ENCODE peak calls at places on chromosomes 4 and X, in ten cellular contexts. One of them, this sample, is unnamed. For H3K36me3, the result is how much of the 10 kb centered on the place peaks cover.

GRCh38 chr4:142128529-142128928 is 492.1 kb downstream of the IL15 start:
- DNase-seq in neural progenitor cell: no peak
- DNase-seq in fibroblast of lung: peak
- DNase-seq in bronchial epithelial cell: no peak
- DNase-seq in endodermal cell: no peak
- DNase-seq in sigmoid colon: peak
- DNase-seq in cardiac muscle cell: peak
- DNase-seq in HAP-1: no peak
- DNase-seq in mucosa of descending colon: no peak
- DNase-seq in GM23248: peak
- DNase-seq in this sample: no peak

GRCh38 chr4:156686120-156686519 is 285.5 kb downstream of the PDGFC start:
- DNase-seq in neural progenitor cell: no peak
- DNase-seq in fibroblast of lung: peak
- DNase-seq in bronchial epithelial cell: peak
- DNase-seq in endodermal cell: no peak
- DNase-seq in sigmoid colon: no peak
- DNase-seq in cardiac muscle cell: peak
- DNase-seq in HAP-1: no peak
- DNase-seq in mucosa of descending colon: no peak
- DNase-seq in GM23248: peak
- DNase-seq in this sample: no peak

GRCh38 chr4:36269116-36269515 is 12.3 kb upstream of the DTHD1 start:
- DNase-seq in neural progenitor cell: no peak
- DNase-seq in fibroblast of lung: no peak
- DNase-seq in bronchial epithelial cell: no peak
- DNase-seq in endodermal cell: no peak
- DNase-seq in sigmoid colon: no peak
- DNase-seq in cardiac muscle cell: no peak
- DNase-seq in HAP-1: no peak
- DNase-seq in mucosa of descending colon: no peak
- DNase-seq in GM23248: no peak
- DNase-seq in this sample: no peak

GRCh38 chr4:179399054-179399782 is 1957.0 kb upstream of the AGA start:
- DNase-seq in neural progenitor cell: peak
- DNase-seq in fibroblast of lung: peak
- DNase-seq in bronchial epithelial cell: no peak
- DNase-seq in endodermal cell: no peak
- DNase-seq in sigmoid colon: no peak
- DNase-seq in cardiac muscle cell: no peak
- DNase-seq in HAP-1: no peak
- DNase-seq in mucosa of descending colon: no peak
- DNase-seq in GM23248: no peak
- DNase-seq in this sample: no peak

GRCh38 chr4:56551516-56551915 is 45.9 kb downstream of the ARL9 start:
- DNase-seq in neural progenitor cell: no peak
- DNase-seq in fibroblast of lung: no peak
- DNase-seq in bronchial epithelial cell: no peak
- DNase-seq in endodermal cell: no peak
- DNase-seq in sigmoid colon: no peak
- DNase-seq in cardiac muscle cell: no peak
- DNase-seq in HAP-1: no peak
- DNase-seq in mucosa of descending colon: no peak
- DNase-seq in GM23248: no peak
- DNase-seq in this sample: no peak

GRCh38 chrX:4485917-4486316 is 772.5 kb upstream of the PRKX start:
- DNase-seq in neural progenitor cell: no peak
- DNase-seq in fibroblast of lung: no peak
- DNase-seq in bronchial epithelial cell: no peak
- DNase-seq in endodermal cell: no peak
- DNase-seq in sigmoid colon: no peak
- DNase-seq in cardiac muscle cell: no peak
- DNase-seq in HAP-1: no peak
- DNase-seq in mucosa of descending colon: no peak
- DNase-seq in GM23248: no peak
- DNase-seq in this sample: no peak

GRCh38 chr4:55866290-55866907 is 13.0 kb downstream of the EXOC1 start:
- DNase-seq in neural progenitor cell: no peak
- DNase-seq in fibroblast of lung: peak
- DNase-seq in bronchial epithelial cell: peak
- DNase-seq in endodermal cell: no peak
- DNase-seq in sigmoid colon: no peak
- DNase-seq in cardiac muscle cell: peak
- DNase-seq in HAP-1: no peak
- DNase-seq in mucosa of descending colon: no peak
- DNase-seq in GM23248: peak
- DNase-seq in this sample: no peak

GRCh38 chr4:173448919-173449641 is 50.2 kb upstream of the SCRG1 start:
- DNase-seq in neural progenitor cell: no peak
- DNase-seq in fibroblast of lung: no peak
- DNase-seq in bronchial epithelial cell: no peak
- DNase-seq in endodermal cell: peak
- DNase-seq in sigmoid colon: no peak
- DNase-seq in cardiac muscle cell: no peak
- DNase-seq in HAP-1: no peak
- DNase-seq in mucosa of descending colon: no peak
- DNase-seq in GM23248: peak
- DNase-seq in this sample: peak

GRCh38 chrX:55624403-55624802 is 1.2 kb downstream of the FOXR2 start:
- DNase-seq in neural progenitor cell: no peak
- DNase-seq in fibroblast of lung: no peak
- DNase-seq in bronchial epithelial cell: no peak
- DNase-seq in endodermal cell: no peak
- DNase-seq in sigmoid colon: no peak
- DNase-seq in cardiac muscle cell: no peak
- DNase-seq in HAP-1: no peak
- DNase-seq in mucosa of descending colon: no peak
- DNase-seq in GM23248: no peak
- DNase-seq in this sample: no peak

GRCh38 chr4:154158756-154159155 is 332.8 kb downstream of the DCHS2 start:
- DNase-seq in neural progenitor cell: no peak
- DNase-seq in fibroblast of lung: no peak
- DNase-seq in bronchial epithelial cell: no peak
- DNase-seq in endodermal cell: no peak
- DNase-seq in sigmoid colon: no peak
- DNase-seq in cardiac muscle cell: no peak
- DNase-seq in HAP-1: no peak
- DNase-seq in mucosa of descending colon: no peak
- DNase-seq in GM23248: no peak
- DNase-seq in this sample: no peak

GRCh38 chr4:108385076-108385475 is 216.3 kb upstream of the LEF1 start:
- DNase-seq in neural progenitor cell: no peak
- DNase-seq in fibroblast of lung: peak
- DNase-seq in bronchial epithelial cell: no peak
- DNase-seq in endodermal cell: no peak
- DNase-seq in sigmoid colon: no peak
- DNase-seq in cardiac muscle cell: no peak
- DNase-seq in HAP-1: no peak
- DNase-seq in mucosa of descending colon: no peak
- DNase-seq in GM23248: no peak
- DNase-seq in this sample: no peak

GRCh38 chr4:4422856-4423485 is 36.1 kb downstream of the NSG1 start:
- DNase-seq in neural progenitor cell: no peak
- DNase-seq in fibroblast of lung: no peak
- DNase-seq in bronchial epithelial cell: no peak
- DNase-seq in endodermal cell: peak
- DNase-seq in sigmoid colon: peak
- DNase-seq in cardiac muscle cell: no peak
- DNase-seq in HAP-1: no peak
- DNase-seq in mucosa of descending colon: no peak
- DNase-seq in GM23248: no peak
- DNase-seq in this sample: no peak

GRCh38 chr4:4425696-4426095 is 38.8 kb downstream of the NSG1 start:
- DNase-seq in neural progenitor cell: no peak
- DNase-seq in fibroblast of lung: no peak
- DNase-seq in bronchial epithelial cell: no peak
- DNase-seq in endodermal cell: peak
- DNase-seq in sigmoid colon: peak
- DNase-seq in cardiac muscle cell: no peak
- DNase-seq in HAP-1: no peak
- DNase-seq in mucosa of descending colon: no peak
- DNase-seq in GM23248: no peak
- DNase-seq in this sample: no peak

GRCh38 chr4:4424499-4425115 is 37.7 kb downstream of the NSG1 start:
- DNase-seq in neural progenitor cell: no peak
- DNase-seq in fibroblast of lung: no peak
- DNase-seq in bronchial epithelial cell: no peak
- DNase-seq in endodermal cell: peak
- DNase-seq in sigmoid colon: no peak
- DNase-seq in cardiac muscle cell: no peak
- DNase-seq in HAP-1: no peak
- DNase-seq in mucosa of descending colon: no peak
- DNase-seq in GM23248: no peak
- DNase-seq in this sample: no peak

GRCh38 chr4:4425119-4425690 is 38.3 kb downstream of the NSG1 start:
- DNase-seq in neural progenitor cell: no peak
- DNase-seq in fibroblast of lung: no peak
- DNase-seq in bronchial epithelial cell: peak
- DNase-seq in endodermal cell: peak
- DNase-seq in sigmoid colon: peak
- DNase-seq in cardiac muscle cell: peak
- DNase-seq in HAP-1: no peak
- DNase-seq in mucosa of descending colon: no peak
- DNase-seq in GM23248: peak
- DNase-seq in this sample: no peak

DNA sequence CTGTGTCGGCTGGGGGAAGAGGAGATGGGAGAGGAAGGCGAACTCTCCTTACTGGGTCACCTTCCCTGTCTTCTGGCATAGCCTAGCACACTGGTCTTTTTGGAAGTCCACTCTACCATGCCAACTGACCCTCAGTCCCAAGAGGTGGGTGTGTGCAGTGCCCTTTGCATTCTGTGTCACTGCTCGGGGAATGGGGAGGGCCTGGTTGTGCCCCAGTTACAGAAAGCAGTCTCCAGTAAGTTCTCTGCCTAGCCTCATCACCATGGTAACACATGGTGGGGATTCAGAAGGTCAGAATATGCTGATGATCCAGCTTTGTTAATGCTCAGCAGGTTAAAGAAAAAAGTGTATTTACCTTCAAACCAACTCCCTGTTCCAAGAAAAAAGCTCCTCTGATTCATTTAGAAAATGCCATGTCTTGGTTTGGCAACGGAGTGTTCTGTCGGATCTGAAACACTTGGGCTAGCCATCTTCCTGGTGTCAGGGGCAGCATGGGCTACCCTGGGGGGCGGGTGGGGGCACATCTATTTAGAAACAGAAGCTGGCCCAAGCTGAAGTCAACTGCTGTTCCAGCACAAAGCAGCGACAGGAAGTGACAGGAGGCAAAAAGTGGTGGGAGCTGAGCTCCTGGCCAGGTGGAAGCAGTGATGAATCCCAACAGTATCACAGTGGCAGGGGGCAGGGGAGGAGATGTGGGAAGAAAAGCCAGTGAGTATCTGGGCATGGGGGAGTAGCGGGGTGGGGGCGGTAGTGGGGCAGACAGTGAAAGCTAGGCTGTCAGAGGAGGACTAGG is 37.0 kb downstream of the NSG1 start:
- DNase-seq in neural progenitor cell: no peak
- DNase-seq in fibroblast of lung: no peak
- DNase-seq in bronchial epithelial cell: no peak
- DNase-seq in endodermal cell: peak
- DNase-seq in sigmoid colon: peak
- DNase-seq in cardiac muscle cell: no peak
- DNase-seq in HAP-1: no peak
- DNase-seq in mucosa of descending colon: no peak
- DNase-seq in GM23248: no peak
- DNase-seq in this sample: no peak
- H3K36me3 ChIP-seq in neural progenitor cell: under half
- H3K36me3 ChIP-seq in fibroblast of lung: under half
- H3K36me3 ChIP-seq in bronchial epithelial cell: under half
- H3K36me3 ChIP-seq in endodermal cell: under half
- H3K36me3 ChIP-seq in sigmoid colon: half or more
- H3K36me3 ChIP-seq in cardiac muscle cell: under half
- H3K36me3 ChIP-seq in HAP-1: under half
- H3K36me3 ChIP-seq in mucosa of descending colon: under half
- H3K36me3 ChIP-seq in GM23248: under half
- H3K36me3 ChIP-seq in this sample: under half

DNA sequence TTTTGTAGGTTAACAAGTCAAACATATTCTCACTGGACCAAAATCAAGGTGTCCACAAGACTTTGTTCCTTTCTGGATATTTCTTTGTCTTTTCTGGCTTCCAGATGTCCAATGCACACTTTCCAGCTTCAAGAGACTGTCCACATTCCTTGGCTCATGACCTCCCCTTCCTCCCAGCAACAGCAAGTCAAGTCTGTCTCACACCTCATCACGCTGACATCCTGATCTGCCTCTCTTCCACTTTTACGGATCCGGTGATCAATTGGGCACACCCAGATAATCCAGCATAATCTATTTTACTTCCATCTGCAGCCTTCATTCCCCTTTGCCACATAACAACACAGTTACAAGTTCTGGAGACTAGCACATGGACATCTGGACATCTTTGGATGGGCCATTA is 9.6 kb downstream of the TIFA start:
- DNase-seq in neural progenitor cell: no peak
- DNase-seq in fibroblast of lung: no peak
- DNase-seq in bronchial epithelial cell: no peak
- DNase-seq in endodermal cell: no peak
- DNase-seq in sigmoid colon: no peak
- DNase-seq in cardiac muscle cell: no peak
- DNase-seq in HAP-1: no peak
- DNase-seq in mucosa of descending colon: no peak
- DNase-seq in GM23248: no peak
- DNase-seq in this sample: no peak
- H3K36me3 ChIP-seq in neural progenitor cell: under half
- H3K36me3 ChIP-seq in fibroblast of lung: under half
- H3K36me3 ChIP-seq in bronchial epithelial cell: under half
- H3K36me3 ChIP-seq in endodermal cell: under half
- H3K36me3 ChIP-seq in sigmoid colon: under half
- H3K36me3 ChIP-seq in cardiac muscle cell: under half
- H3K36me3 ChIP-seq in HAP-1: under half
- H3K36me3 ChIP-seq in mucosa of descending colon: under half
- H3K36me3 ChIP-seq in GM23248: under half
- H3K36me3 ChIP-seq in this sample: under half

DNA sequence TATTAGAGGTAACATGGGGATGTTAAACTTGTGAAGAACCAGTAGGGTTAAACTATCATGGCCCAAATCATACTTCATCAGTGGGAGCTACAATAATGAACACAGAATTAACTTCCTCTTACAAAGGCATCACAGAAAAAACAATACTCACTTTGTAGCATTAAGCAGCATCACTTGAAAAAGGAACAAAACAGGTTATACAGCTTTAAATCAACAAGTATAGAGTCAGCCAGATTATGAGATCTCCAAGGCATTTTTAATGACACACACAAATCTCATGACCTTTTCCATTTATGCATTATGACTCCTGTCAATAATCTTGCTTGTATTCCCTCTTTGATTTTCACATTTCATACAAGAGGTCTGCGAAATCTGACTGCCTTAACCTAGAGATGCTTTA is 18.3 kb downstream of the FBXL5 start:
- DNase-seq in neural progenitor cell: no peak
- DNase-seq in fibroblast of lung: no peak
- DNase-seq in bronchial epithelial cell: peak
- DNase-seq in endodermal cell: no peak
- DNase-seq in sigmoid colon: no peak
- DNase-seq in cardiac muscle cell: no peak
- DNase-seq in HAP-1: no peak
- DNase-seq in mucosa of descending colon: no peak
- DNase-seq in GM23248: no peak
- DNase-seq in this sample: no peak
- H3K36me3 ChIP-seq in neural progenitor cell: under half
- H3K36me3 ChIP-seq in fibroblast of lung: under half
- H3K36me3 ChIP-seq in bronchial epithelial cell: under half
- H3K36me3 ChIP-seq in endodermal cell: half or more
- H3K36me3 ChIP-seq in sigmoid colon: half or more
- H3K36me3 ChIP-seq in cardiac muscle cell: half or more
- H3K36me3 ChIP-seq in HAP-1: half or more
- H3K36me3 ChIP-seq in mucosa of descending colon: under half
- H3K36me3 ChIP-seq in GM23248: half or more
- H3K36me3 ChIP-seq in this sample: under half

GRCh38 chrX:1190596-1191145 is 21.8 kb downstream of the CRLF2 start:
- DNase-seq in neural progenitor cell: no peak
- DNase-seq in fibroblast of lung: no peak
- DNase-seq in bronchial epithelial cell: no peak
- DNase-seq in endodermal cell: peak
- DNase-seq in sigmoid colon: peak
- DNase-seq in cardiac muscle cell: no peak
- DNase-seq in HAP-1: no peak
- DNase-seq in mucosa of descending colon: no peak
- DNase-seq in GM23248: no peak
- DNase-seq in this sample: no peak
- H3K36me3 ChIP-seq in neural progenitor cell: under half
- H3K36me3 ChIP-seq in fibroblast of lung: under half
- H3K36me3 ChIP-seq in bronchial epithelial cell: under half
- H3K36me3 ChIP-seq in endodermal cell: under half
- H3K36me3 ChIP-seq in sigmoid colon: under half
- H3K36me3 ChIP-seq in cardiac muscle cell: under half
- H3K36me3 ChIP-seq in HAP-1: under half
- H3K36me3 ChIP-seq in mucosa of descending colon: under half
- H3K36me3 ChIP-seq in GM23248: under half
- H3K36me3 ChIP-seq in this sample: under half

This sample was measured in Caco-2.